ENCODE peak calls at places on chromosome 20, in nine cellular contexts. C is left ventricle myocardium inferior, Y is astrocyte of the spinal cord, E is mammary epithelial cell, X is pancreas, G is spleen, K is IMR-90, T is tibial nerve, Z is A549. S is an unnamed sample.

GRCh38 chr20:44516491-44516890 is 5.4 kb downstream of the SERINC3 start:
- DNase-seq in Z (no peak), C (no peak), G (no peak), Y (no peak), K (no peak), X (no peak), E (no peak), T (no peak), S (peak)

GRCh38 chr20:51221791-51222408 is 199.0 kb upstream of the KCNG1 start:
- DNase-seq in G (no peak), K (peak), T (no peak), C (no peak), E (peak), Z (no peak), Y (peak), X (peak), S (peak)

GRCh38 chr20:45320948-45321595 is 13.0 kb upstream of the MATN4 start:
- DNase-seq in X (peak), T (no peak), K (no peak), G (no peak), Y (no peak), Z (no peak), E (no peak), C (no peak), S (no peak)

GRCh38 chr20:41032243-41032642 is 3.6 kb downstream of the TOP1 start:
- DNase-seq in C (no peak), E (no peak), Y (peak), K (peak), G (no peak), X (no peak), T (no peak), Z (no peak), S (peak)

GRCh38 chr20:32626859-32627636 is 41.9 kb upstream of the NOL4L start:
- DNase-seq in T (no peak), C (no peak), G (peak), X (peak), K (no peak), Y (no peak), Z (no peak), E (no peak), S (no peak)

GRCh38 chr20:22932236-22932635 is 102.9 kb upstream of the SSTR4 start:
- DNase-seq in E (no peak), C (no peak), Y (no peak), Z (no peak), T (no peak), X (no peak), K (no peak), G (no peak), S (no peak)

GRCh38 chr20:53497246-53497645 is 96.4 kb downstream of the ZNF217 start:
- DNase-seq in Z (no peak), X (no peak), Y (no peak), E (no peak), T (no peak), K (no peak), C (no peak), G (no peak), S (no peak)

GRCh38 chr20:53061709-53062108 is 89.6 kb downstream of the TSHZ2 start:
- DNase-seq in Y (no peak), K (no peak), E (no peak), G (no peak), C (no peak), Z (no peak), T (no peak), X (no peak), S (no peak)

GRCh38 chr20:21396921-21397340 is 395 bp downstream of the NKX2-4 start:
- DNase-seq in T (no peak), C (no peak), K (no peak), E (no peak), Y (no peak), G (no peak), Z (no peak), X (peak), S (no peak)

GRCh38 chr20:43894531-43894930 is 20.1 kb upstream of the TOX2 start:
- DNase-seq in T (no peak), X (no peak), C (no peak), Y (no peak), G (no peak), E (no peak), Z (no peak), K (no peak), S (no peak)

GRCh38 chr20:24991897-24992419 is 593 bp downstream of the APMAP start:
- DNase-seq in Y (no peak), G (peak), X (no peak), T (no peak), C (no peak), Z (no peak), E (no peak), K (no peak), S (peak)

GRCh38 chr20:34090645-34091044 is 21.4 kb downstream of the EIF2S2 start:
- DNase-seq in T (no peak), E (no peak), G (no peak), C (no peak), X (no peak), Z (no peak), K (no peak), Y (no peak), S (no peak)

GRCh38 chr20:14664101-14664500 is 326.7 kb upstream of the FLRT3 start:
- DNase-seq in G (no peak), T (no peak), C (no peak), E (no peak), Y (no peak), K (no peak), Z (no peak), X (no peak), S (no peak)

GRCh38 chr20:32155017-32155965 is 45.8 kb downstream of the TM9SF4 start:
- DNase-seq in G (peak), X (peak), Y (peak), C (peak), E (peak), Z (peak), T (peak), K (peak), S (peak)

GRCh38 chr20:2385026-2385425 is 4.3 kb downstream of the TGM6 start:
- DNase-seq in G (no peak), Z (no peak), T (no peak), X (no peak), K (no peak), E (no peak), C (no peak), Y (no peak), S (no peak)

GRCh38 chr20:38728911-38729642 is 4.8 kb downstream of the SLC32A1 start:
- DNase-seq in K (no peak), E (no peak), Y (no peak), X (no peak), C (no peak), G (no peak), T (no peak), Z (no peak), S (no peak)

GRCh38 chr20:1094706-1095220 is 23.6 kb upstream of the PSMF1 start:
- DNase-seq in T (no peak), K (no peak), Y (no peak), C (no peak), G (no peak), Z (no peak), X (no peak), E (no peak), S (no peak)

GRCh38 chr20:2507875-2508630 is 662 bp downstream of the ZNF343 start:
- DNase-seq in Y (no peak), G (no peak), K (peak), T (no peak), Z (peak), C (peak), X (no peak), E (peak), S (peak)

GRCh38 chr20:7723284-7723683 is 217.0 kb downstream of the HAO1 start:
- DNase-seq in Z (peak), T (no peak), C (no peak), K (no peak), E (peak), Y (peak), X (no peak), G (no peak), S (peak)

GRCh38 chr20:44717986-44718385 is 2.8 kb downstream of the CCN5 start:
- DNase-seq in X (no peak), C (no peak), E (no peak), Y (no peak), G (no peak), Z (peak), T (no peak), K (no peak), S (no peak)

GRCh38 chr20:8388146-8388545 is 256.1 kb downstream of the PLCB1 start:
- DNase-seq in E (peak), K (peak), C (no peak), T (no peak), Y (peak), Z (no peak), X (no peak), G (no peak), S (peak)

GRCh38 chr20:750801-751200 is 17.5 kb downstream of the SLC52A3 start:
- DNase-seq in T (no peak), C (no peak), Z (peak), Y (no peak), X (no peak), E (no peak), G (peak), K (no peak), S (no peak)

GRCh38 chr20:63835031-63835858 is 4.2 kb upstream of the ZBTB46 start:
- DNase-seq in T (peak), Z (peak), C (peak), E (peak), Y (peak), G (peak), X (peak), K (peak), S (peak)

GRCh38 chr20:5606347-5606746 is 143.9 kb upstream of the SHLD1 start:
- DNase-seq in Y (no peak), G (no peak), X (no peak), K (no peak), Z (no peak), E (no peak), C (no peak), T (no peak), S (no peak)

GRCh38 chr20:54433653-54434052 is 41.7 kb upstream of the DOK5 start:
- DNase-seq in C (no peak), T (no peak), K (no peak), Z (no peak), G (no peak), X (peak), Y (no peak), E (no peak), S (no peak)

GRCh38 chr20:17570347-17571152 is 675 bp downstream of the DSTN start:
- DNase-seq in Z (peak), G (no peak), E (peak), K (peak), X (peak), Y (peak), T (peak), C (peak), S (peak)

GRCh38 chr20:36591281-36591680 is 14.3 kb upstream of the RAB5IF start:
- DNase-seq in Z (no peak), E (no peak), T (no peak), G (no peak), X (no peak), Y (no peak), C (no peak), K (no peak), S (no peak)

GRCh38 chr20:36587388-36588136 is 14.2 kb downstream of the TGIF2 start:
- DNase-seq in Z (no peak), G (no peak), X (no peak), T (no peak), E (no peak), K (no peak), Y (no peak), C (no peak), S (no peak)

GRCh38 chr20:36593347-36593746 is 12.2 kb upstream of the RAB5IF start:
- DNase-seq in G (no peak), C (no peak), Y (no peak), X (no peak), Z (no peak), T (no peak), E (no peak), K (no peak), S (no peak)

DNA sequence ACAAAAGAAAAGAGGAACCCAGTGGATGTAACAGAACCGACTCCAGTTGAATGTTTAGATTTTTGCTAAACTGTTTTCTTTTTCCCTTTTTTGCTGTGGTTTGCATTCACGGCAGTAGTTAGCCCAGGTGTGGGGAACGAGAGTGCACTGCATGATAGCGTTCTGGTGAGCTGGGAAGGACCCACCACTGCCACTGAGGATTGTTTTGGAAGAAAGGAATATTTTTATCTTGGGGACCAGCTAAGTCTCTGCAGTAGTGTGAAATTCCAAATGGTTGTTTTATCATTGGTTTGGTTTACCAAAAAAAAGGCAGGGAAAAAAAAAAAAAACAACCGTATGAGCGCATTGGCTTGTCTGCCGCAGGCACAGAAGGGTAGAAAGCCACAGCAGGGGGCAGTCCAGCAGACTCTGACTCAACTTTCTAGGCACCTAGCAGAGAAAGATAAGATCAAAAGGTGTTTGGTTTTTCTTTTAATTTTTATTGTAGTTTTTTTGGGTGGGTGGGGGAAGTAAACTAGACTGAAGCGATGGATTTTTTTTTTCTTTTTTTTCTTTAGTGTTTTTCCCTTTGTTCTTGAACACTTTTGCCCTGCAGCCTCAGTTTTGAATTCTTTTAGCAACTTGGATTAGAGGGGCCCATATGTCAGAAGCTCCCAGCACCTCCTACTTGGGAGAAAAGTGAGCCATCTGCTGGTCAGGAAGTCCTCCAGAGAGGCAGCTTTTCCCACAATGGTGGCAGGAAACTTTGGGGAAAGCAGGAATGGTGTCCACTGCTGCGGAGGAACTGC is 13.5 kb upstream of the RAB5IF start:
- DNase-seq in K (peak), Y (peak), G (no peak), C (no peak), T (no peak), E (peak), Z (no peak), X (no peak), S (peak)
- TF ChIP-seq CTCF in K (peak), Y (peak), G (peak), C (peak), T (peak), E (no peak), Z (peak), X (no peak), S (peak)

GRCh38 chr20:57433658-57434389 is 42.6 kb downstream of the RBM38 start:
- DNase-seq in E (no peak), X (no peak), G (peak), Y (no peak), T (no peak), C (no peak), K (no peak), Z (no peak), S (no peak)

GRCh38 chr20:57432874-57433491 is 41.8 kb downstream of the RBM38 start:
- DNase-seq in X (no peak), C (peak), Y (no peak), Z (peak), T (no peak), K (no peak), E (peak), G (peak), S (peak)

GRCh38 chr20:57429579-57430202 is 38.5 kb downstream of the RBM38 start:
- DNase-seq in G (peak), Y (peak), X (no peak), T (no peak), E (peak), K (peak), Z (peak), C (no peak), S (peak)

GRCh38 chr20:57432480-57432873 is 41.3 kb downstream of the RBM38 start:
- DNase-seq in X (no peak), Z (no peak), T (no peak), Y (no peak), K (no peak), G (peak), E (no peak), C (no peak), S (no peak)

GRCh38 chr20:57431539-57431835 is 40.3 kb downstream of the RBM38 start:
- DNase-seq in Y (no peak), Z (no peak), X (no peak), T (no peak), C (no peak), G (peak), E (no peak), K (no peak), S (no peak)
- H3K4me3 ChIP-seq in Y (no peak), Z (no peak), X (no peak), T (no peak), C (no peak), G (no peak), E (no peak), K (no peak), S (no peak)

DNA sequence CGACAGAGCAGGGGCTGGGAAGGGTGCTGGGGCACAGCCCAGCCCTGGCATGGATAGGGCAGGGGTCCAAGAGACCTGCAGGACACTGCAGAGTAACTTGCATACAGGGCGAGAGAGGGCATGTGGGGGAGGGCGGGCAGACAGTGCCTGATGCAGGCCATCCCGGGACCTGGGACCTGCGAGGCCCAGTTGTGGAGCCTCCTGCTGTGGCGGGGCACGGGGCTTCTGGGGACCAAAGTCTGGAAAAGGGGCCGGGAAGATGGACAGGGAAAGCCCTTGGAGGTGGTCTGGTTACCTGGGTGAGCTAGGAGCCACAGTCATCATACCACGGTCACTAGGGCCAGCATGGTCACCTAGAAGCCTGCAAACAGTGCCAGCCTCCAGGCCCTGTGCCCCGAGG is 412 bp upstream of the TUBB1 start:
- DNase-seq in G (peak), Z (no peak), K (no peak), C (no peak), Y (no peak), E (no peak), T (no peak), X (no peak), S (no peak)
- TF ChIP-seq CTCF in G (no peak), Z (no peak), K (no peak), C (no peak), Y (no peak), E (no peak), T (no peak), X (no peak), S (no peak)

DNA sequence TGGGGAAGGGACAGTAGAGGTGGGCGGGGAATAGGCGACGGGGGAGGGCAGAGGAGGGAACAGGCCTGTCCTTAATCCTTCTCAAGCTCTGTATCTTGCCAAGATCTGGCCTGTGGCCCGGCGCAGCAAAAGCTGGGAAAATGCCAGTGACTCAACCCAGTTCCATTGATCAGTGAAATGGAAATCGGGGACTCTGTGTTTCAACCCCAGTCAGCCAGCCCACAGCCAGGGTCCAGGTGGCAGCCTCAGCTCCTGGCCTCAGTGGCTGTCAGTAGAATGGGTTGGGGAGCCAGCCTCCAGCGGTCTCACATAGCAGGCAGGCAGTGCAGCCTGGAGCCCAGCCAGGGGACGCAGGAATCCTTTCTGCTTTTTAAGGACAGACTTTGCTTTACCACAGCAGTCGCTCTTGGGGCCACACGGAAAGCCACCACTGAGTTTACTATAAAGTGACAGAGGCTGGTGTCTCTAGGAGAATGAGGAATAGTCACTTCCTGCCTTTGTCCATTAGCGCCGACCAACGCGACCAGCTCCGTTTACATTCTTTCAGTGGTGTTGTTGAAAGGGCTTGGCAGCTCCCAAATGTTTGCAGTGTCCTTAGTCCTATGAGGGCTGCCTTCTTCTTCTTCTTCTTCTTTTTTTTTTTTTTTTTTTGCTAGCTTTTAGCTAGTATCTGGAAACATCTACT is 128.1 kb downstream of the RIN2 start:
- DNase-seq in K (peak), C (peak), X (peak), Z (peak), Y (no peak), E (peak), T (no peak), G (no peak), S (peak)
- H3K4me3 ChIP-seq in K (peak), C (peak), X (peak), Z (peak), Y (no peak), E (peak), T (no peak), G (peak), S (peak)

GRCh38 chr20:57711311-57711712 is 1.5 kb upstream of the PMEPA1 start:
- DNase-seq in Y (no peak), X (no peak), G (no peak), T (no peak), Z (peak), E (no peak), C (no peak), K (no peak), S (no peak)
- TF ChIP-seq CTCF in Y (no peak), X (no peak), G (no peak), T (no peak), Z (no peak), E (no peak), C (no peak), K (no peak), S (no peak)

GRCh38 chr20:46709055-46709458 is 392 bp upstream of the SLC2A10 start:
- DNase-seq in X (no peak), Z (no peak), C (no peak), T (no peak), E (no peak), Y (no peak), G (no peak), K (no peak), S (no peak)
- H3K4me3 ChIP-seq in X (peak), Z (no peak), C (peak), T (peak), E (no peak), Y (peak), G (peak), K (peak), S (peak)

GRCh38 chr20:60039526-60039925 is 81.3 kb downstream of the CDH26 start:
- DNase-seq in T (no peak), Y (no peak), C (no peak), G (no peak), X (no peak), K (no peak), Z (no peak), E (no peak), S (no peak)

GRCh38 chr20:60038400-60038799 is 80.2 kb downstream of the CDH26 start:
- DNase-seq in Z (no peak), X (no peak), C (no peak), T (no peak), G (no peak), E (no peak), Y (no peak), K (no peak), S (no peak)

GRCh38 chr20:60036346-60037119 is 78.3 kb downstream of the CDH26 start:
- DNase-seq in K (no peak), Y (no peak), G (no peak), T (no peak), X (no peak), C (no peak), Z (no peak), E (no peak), S (no peak)

GRCh38 chr20:60035486-60035885 is 77.3 kb downstream of the CDH26 start:
- DNase-seq in X (no peak), G (no peak), E (no peak), T (no peak), K (no peak), C (no peak), Y (no peak), Z (no peak), S (no peak)

GRCh38 chr20:60037120-60037499 is 78.9 kb downstream of the CDH26 start:
- DNase-seq in K (peak), X (no peak), E (no peak), C (no peak), T (no peak), G (no peak), Z (peak), Y (peak), S (no peak)
- TF ChIP-seq CTCF in K (peak), X (no peak), E (no peak), C (no peak), T (no peak), G (no peak), Z (no peak), Y (peak), S (no peak)

GRCh38 chr20:56826971-56827645 is 198.0 kb downstream of the TFAP2C start:
- DNase-seq in Z (peak), X (no peak), E (peak), K (no peak), T (peak), G (no peak), Y (peak), C (no peak), S (no peak)
- H3K4me3 ChIP-seq in Z (no peak), X (no peak), E (peak), K (no peak), T (no peak), G (no peak), Y (no peak), C (no peak), S (no peak)

GRCh38 chr20:3781153-3781910 is at the start of gene SPEF1:
- DNase-seq in X (peak), Y (peak), Z (peak), C (peak), E (peak), K (peak), T (peak), G (peak), S (peak)
- TF ChIP-seq CTCF in X (no peak), Y (peak), Z (peak), C (peak), E (peak), K (peak), T (peak), G (peak), S (peak)

S was measured in fibroblast of the aortic adventitia.